ENCODE peak calls at places on chromosome 10, in ten cellular contexts. V is right atrium auricular region; U is transverse colon; Y is testis; R is A549; T is thoracic aorta; E is colonic mucosa; K is CD8-positive, alpha-beta T cell; P is stomach; L is hepatocyte. J is an unnamed sample.

GRCh38 chr10:96025566-96025965 is 17.8 kb upstream of the CCNJ start:
- DNase-seq in V (no peak), U (no peak), Y (peak; percentile 20), R (peak; percentile 46), T (no peak), E (no peak), K (no peak), P (no peak), L (peak; percentile 37), J (peak; percentile 28)

GRCh38 chr10:44902838-44903545 is 8.1 kb upstream of the TMEM72 start:
- DNase-seq in V (no peak), U (no peak), Y (no peak), R (no peak), T (no peak), E (no peak), K (no peak), P (no peak), L (no peak), J (peak; percentile 56)

GRCh38 chr10:87092861-87093460 is 1.7 kb downstream of the GLUD1 start:
- DNase-seq in V (no peak), U (peak; percentile 38), Y (no peak), R (no peak), T (no peak), E (peak; percentile 77), K (no peak), P (no peak), L (peak; percentile 74), J (no peak)

GRCh38 chr10:43211030-43211429 is 55.8 kb downstream of the RASGEF1A start:
- DNase-seq in V (no peak), U (no peak), Y (peak; percentile 45), R (no peak), T (no peak), E (no peak), K (no peak), P (no peak), L (peak; percentile 37), J (no peak)

GRCh38 chr10:62264702-62265436 is 3.8 kb downstream of the RTKN2 start:
- DNase-seq in V (no peak), U (no peak), Y (no peak), R (peak; percentile 85), T (no peak), E (no peak), K (no peak), P (no peak), L (peak; percentile 72), J (no peak)

GRCh38 chr10:6678211-6678803 is 98.2 kb upstream of the PRKCQ start:
- DNase-seq in V (no peak), U (peak; percentile 55), Y (peak; percentile 72), R (peak; percentile 63), T (no peak), E (peak; percentile 62), K (peak; percentile 47), P (peak; percentile 56), L (peak; percentile 58), J (peak; percentile 43)

GRCh38 chr10:91034042-91034441 is 113.2 kb upstream of the ANKRD1 start:
- DNase-seq in V (no peak), U (no peak), Y (no peak), R (no peak), T (no peak), E (no peak), K (peak; percentile 7), P (no peak), L (no peak), J (no peak)

GRCh38 chr10:58764087-58764747 is 251.5 kb downstream of the BICC1 start:
- DNase-seq in V (no peak), U (no peak), Y (no peak), R (no peak), T (no peak), E (no peak), K (no peak), P (no peak), L (no peak), J (no peak)

GRCh38 chr10:70492786-70493659 is 14.5 kb downstream of the PALD1 start:
- DNase-seq in V (no peak), U (peak; percentile 24), Y (no peak), R (no peak), T (no peak), E (no peak), K (no peak), P (no peak), L (no peak), J (no peak)

GRCh38 chr10:3452234-3452633 is 279.7 kb upstream of the PITRM1 start:
- DNase-seq in V (no peak), U (no peak), Y (no peak), R (no peak), T (no peak), E (peak; percentile 15), K (no peak), P (no peak), L (peak; percentile 49), J (no peak)

GRCh38 chr10:87862644-87863101 is 660 bp downstream of the KLLN start:
- DNase-seq in V (no peak), U (no peak), Y (no peak), R (no peak), T (no peak), E (no peak), K (no peak), P (peak; percentile 31), L (no peak), J (no peak)

GRCh38 chr10:84329094-84329611 is 764 bp downstream of the CCSER2 start:
- DNase-seq in V (no peak), U (peak; percentile 38), Y (peak; percentile 52), R (peak; percentile 47), T (no peak), E (peak; percentile 60), K (no peak), P (no peak), L (peak; percentile 57), J (peak; percentile 59)

DNA sequence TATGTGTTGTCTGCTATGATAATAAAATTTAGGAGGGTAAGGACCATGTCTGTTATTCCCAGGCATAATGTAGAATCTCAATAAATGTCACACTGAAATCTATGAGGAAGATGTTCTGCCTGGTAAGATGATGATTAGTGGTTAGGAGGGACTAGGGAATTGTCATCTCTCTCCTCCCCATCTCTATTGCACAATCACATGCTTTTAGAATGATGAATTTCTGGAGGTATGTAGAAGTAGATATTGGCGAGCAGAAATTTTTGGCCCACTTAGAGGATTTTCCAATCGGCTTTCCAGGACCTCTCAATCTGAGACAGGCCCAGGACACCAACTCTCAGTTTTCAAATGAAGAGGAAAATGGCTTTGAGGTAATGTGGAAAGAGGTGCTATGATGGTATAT is 2.0 kb upstream of the PITX3 start:
- DNase-seq in V (no peak), U (no peak), Y (no peak), R (no peak), T (no peak), E (no peak), K (no peak), P (no peak), L (no peak), J (no peak)
- H3K4me1 ChIP-seq in V (peaks cover 54% of the 10 kb centered on the region), U (peaks cover 48% of the 10 kb centered on the region), Y (peaks cover 45% of the 10 kb centered on the region), R (peaks cover 28% of the 10 kb centered on the region), T (peaks cover 47% of the 10 kb centered on the region), E (peaks cover 32% of the 10 kb centered on the region), K (peaks cover 42% of the 10 kb centered on the region), P (peaks cover 36% of the 10 kb centered on the region), L (peaks cover 21% of the 10 kb centered on the region), J (peaks cover 2% of the 10 kb centered on the region)

GRCh38 chr10:78932084-78932386 is 136.7 kb upstream of the ZMIZ1 start:
- DNase-seq in V (no peak), U (no peak), Y (no peak), R (no peak), T (no peak), E (no peak), K (no peak), P (no peak), L (no peak), J (no peak)
- TF ChIP-seq CTCF in V (no peak), U (no peak), Y (no peak), R (no peak), T (no peak), E (no peak), K (no peak), P (no peak), L (no peak), J (no peak)

GRCh38 chr10:110865804-110866482 is 5.8 kb upstream of the PDCD4 start:
- DNase-seq in V (no peak), U (no peak), Y (no peak), R (peak; percentile 37), T (no peak), E (no peak), K (no peak), P (no peak), L (peak; percentile 39), J (no peak)
- H3K4me1 ChIP-seq in V (peaks cover 29% of the 10 kb centered on the region), U (peaks cover 62% of the 10 kb centered on the region), Y (peaks cover 56% of the 10 kb centered on the region), R (peaks cover 38% of the 10 kb centered on the region), T (peaks cover 61% of the 10 kb centered on the region), E (peaks cover 7% of the 10 kb centered on the region), K (peaks cover 99% of the 10 kb centered on the region), P (peaks cover 45% of the 10 kb centered on the region), L (peaks cover 56% of the 10 kb centered on the region), J (peaks cover 12% of the 10 kb centered on the region)

GRCh38 chr10:100025528-100026070 is 15.9 kb upstream of the DNMBP start:
- DNase-seq in V (no peak), U (no peak), Y (no peak), R (no peak), T (no peak), E (no peak), K (no peak), P (no peak), L (no peak), J (peak; percentile 16)
- TF ChIP-seq CTCF in V (no peak), U (no peak), Y (no peak), R (no peak), T (no peak), E (no peak), K (no peak), P (no peak), L (no peak), J (no peak)